ENCODE peak calls at places on chromosomes 13 and 19, in seven cellular contexts. N is ovary, C is SK-N-SH, L is transverse colon, E is upper lobe of left lung, D is H1, B is sigmoid colon. V is an unnamed sample.
A peak's percentile ranks its signal among the peaks of the same experiment; 100 is the strongest.

GRCh38 chr19:12965017-12965811 is 4.2 kb upstream of the DAND5 start:
- DNase-seq in N (peak; percentile 84), C (peak; percentile 89), L (peak; percentile 88), E (peak; percentile 80), D (peak; percentile 97), B (peak; percentile 88), V (no peak)

GRCh38 chr13:102799544-102800144 is 725 bp downstream of the BIVM start:
- DNase-seq in N (no peak), C (peak; percentile 75), L (peak; percentile 26), E (no peak), D (no peak), B (peak; percentile 69), V (no peak)

GRCh38 chr19:3062165-3063105 is at the start of gene TLE5:
- DNase-seq in N (peak; percentile 81), C (peak; percentile 92), L (peak; percentile 80), E (peak; percentile 63), D (peak; percentile 56), B (peak; percentile 84), V (no peak)

GRCh38 chr13:71877280-71877653 is 10.3 kb upstream of the DACH1 start:
- DNase-seq in N (no peak), C (no peak), L (no peak), E (no peak), D (peak; percentile 49), B (no peak), V (no peak)

GRCh38 chr19:38975861-38976271 is 324 bp upstream of the FBXO17 start:
- DNase-seq in N (peak; percentile 76), C (no peak), L (no peak), E (no peak), D (peak; percentile 68), B (no peak), V (no peak)

GRCh38 chr19:46730187-46730586 is 13.3 kb upstream of the PRKD2 start:
- DNase-seq in N (no peak), C (no peak), L (no peak), E (no peak), D (no peak), B (no peak), V (no peak)

GRCh38 chr19:8307400-8307964 is 676 bp downstream of the CD320 start:
- DNase-seq in N (no peak), C (peak; percentile 67), L (peak; percentile 24), E (peak; percentile 20), D (no peak), B (peak; percentile 63), V (no peak)

GRCh38 chr19:16496613-16496983 is 404 bp downstream of the C19orf44 start:
- DNase-seq in N (peak; percentile 61), C (no peak), L (peak; percentile 20), E (no peak), D (peak; percentile 48), B (peak; percentile 80), V (no peak)

GRCh38 chr19:3606174-3606689 is 443 bp downstream of the TBXA2R start:
- DNase-seq in N (peak; percentile 61), C (peak; percentile 78), L (peak; percentile 80), E (peak; percentile 46), D (peak; percentile 62), B (peak; percentile 75), V (no peak)

GRCh38 chr19:48218964-48219363 is 36.7 kb downstream of the CARD8 start:
- DNase-seq in N (no peak), C (no peak), L (no peak), E (no peak), D (no peak), B (no peak), V (no peak)

GRCh38 chr13:50366488-50367174 is 351.4 kb downstream of the KCNRG start:
- DNase-seq in N (no peak), C (peak; percentile 32), L (no peak), E (no peak), D (no peak), B (no peak), V (peak; percentile 42)

GRCh38 chr13:108220042-108220441 is 1.9 kb downstream of the ABHD13 start:
- DNase-seq in N (no peak), C (no peak), L (peak; percentile 58), E (peak; percentile 68), D (no peak), B (no peak), V (no peak)

GRCh38 chr13:108214511-108215383 is 589 bp downstream of the LIG4 start:
- DNase-seq in N (no peak), C (peak; percentile 36), L (no peak), E (peak; percentile 32), D (no peak), B (peak; percentile 68), V (no peak)

GRCh38 chr13:108213946-108214345 is 1.4 kb downstream of the LIG4 start:
- DNase-seq in N (no peak), C (no peak), L (no peak), E (no peak), D (no peak), B (no peak), V (no peak)

GRCh38 chr13:108215428-108215827 is at the start of gene LIG4:
- DNase-seq in N (peak; percentile 89), C (peak; percentile 97), L (peak; percentile 93), E (peak; percentile 95), D (peak; percentile 89), B (peak; percentile 96), V (peak; percentile 94)

DNA sequence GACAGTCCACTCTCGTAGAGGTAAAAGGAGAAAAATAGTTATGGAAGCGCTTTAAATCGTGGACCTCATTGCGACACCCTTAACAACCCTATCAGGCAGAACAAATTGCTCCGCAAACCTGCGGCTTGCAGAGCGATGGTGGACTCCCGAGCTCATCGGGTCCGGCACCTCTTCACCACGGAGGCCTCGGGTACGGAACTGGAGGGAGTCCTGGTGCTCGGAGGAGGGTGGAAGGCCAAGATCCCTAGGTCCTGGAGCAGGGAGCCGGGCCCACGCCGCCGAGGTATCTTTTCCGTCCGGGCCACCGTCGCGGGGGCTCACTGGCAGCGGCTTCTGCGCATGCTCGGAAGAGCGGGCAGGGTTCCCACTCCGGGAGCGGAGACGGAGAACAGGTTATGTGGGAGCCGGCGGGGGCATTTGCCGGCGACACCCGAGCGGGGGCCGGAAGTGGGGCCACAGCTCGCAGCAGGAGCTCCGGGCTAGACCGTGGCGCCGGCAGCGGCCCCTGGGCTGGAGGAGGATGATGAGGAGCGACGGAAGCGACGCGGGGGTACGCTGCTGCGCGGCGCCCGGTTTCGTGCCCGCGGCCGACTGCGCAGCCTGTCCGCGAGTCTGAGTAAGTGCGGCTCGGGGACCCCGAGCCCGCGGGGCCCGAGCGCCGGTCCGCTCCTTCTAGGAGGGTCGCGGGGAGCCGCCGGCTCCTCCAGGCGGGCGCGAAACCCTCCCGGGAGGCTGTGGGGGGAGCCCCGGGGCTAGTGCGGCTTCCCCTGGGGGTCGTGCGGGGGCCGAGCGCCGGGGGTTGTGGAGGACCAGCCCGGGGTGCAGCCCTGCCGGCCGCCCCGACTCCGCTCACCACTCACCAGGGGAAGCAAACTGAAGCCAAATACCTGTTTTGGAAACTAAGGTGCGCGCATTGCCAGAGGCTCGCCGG is at the start of gene ABHD13:
- DNase-seq in N (peak; percentile 96), C (peak; percentile 97), L (peak; percentile 92), E (peak; percentile 87), D (peak; percentile 94), B (peak; percentile 94), V (peak; percentile 95)
- H3K36me3 ChIP-seq in N (no peaks in the 10 kb centered on the region), C (peaks cover 2% of the 10 kb centered on the region), L (no peaks in the 10 kb centered on the region), E (no peaks in the 10 kb centered on the region), D (no peaks in the 10 kb centered on the region), B (no peaks in the 10 kb centered on the region), V (no peaks in the 10 kb centered on the region)

GRCh38 chr19:4968462-4969291 is at the start of gene KDM4B:
- DNase-seq in N (peak; percentile 100), C (peak; percentile 99), L (peak; percentile 99), E (peak; percentile 100), D (peak; percentile 98), B (peak; percentile 100), V (peak; percentile 100)
- TF ChIP-seq EP300 in N (no peak), C (no peak), L (no peak), E (no peak), D (peak; percentile 15), B (no peak), V (no peak)

DNA sequence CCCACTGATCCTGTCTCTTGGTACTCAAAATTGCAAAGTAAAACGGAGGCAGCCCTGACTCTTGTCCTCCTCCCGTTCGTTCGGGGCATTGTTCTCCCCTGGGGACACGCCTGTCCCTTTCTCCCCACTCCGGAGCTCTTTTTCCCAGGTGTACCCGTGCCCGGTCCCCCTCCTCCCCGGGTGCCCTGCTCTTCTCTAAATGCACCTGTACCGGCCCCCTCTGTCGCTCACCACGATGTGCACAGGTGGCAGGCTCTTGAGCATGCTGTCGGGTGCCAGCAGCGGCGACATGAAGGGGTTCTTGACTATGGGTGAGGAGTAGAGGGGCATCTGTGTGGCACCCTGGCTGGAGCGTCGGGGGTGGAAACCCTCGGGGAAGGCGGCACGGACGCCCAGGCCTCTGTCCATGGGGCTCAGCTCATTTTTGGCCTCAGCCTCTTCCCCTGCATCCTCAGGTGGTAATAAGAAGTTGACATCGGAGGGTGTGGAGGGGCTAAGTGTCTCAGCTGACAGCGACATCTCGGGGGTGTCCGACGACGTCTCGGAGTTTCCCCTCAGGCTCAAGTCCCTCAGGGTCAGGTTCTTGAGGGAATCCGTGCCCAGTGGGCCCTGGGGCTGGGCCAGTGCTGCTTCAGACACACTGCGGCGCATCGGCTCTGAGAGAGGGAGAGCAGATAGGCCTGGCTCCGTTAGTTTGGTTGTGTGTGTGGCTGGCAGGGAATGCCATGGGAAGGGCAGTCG is 12.4 kb upstream of the CNFN start:
- DNase-seq in N (peak; percentile 45), C (peak; percentile 56), L (no peak), E (no peak), D (no peak), B (peak; percentile 65), V (no peak)
- H3K36me3 ChIP-seq in N (no peaks in the 10 kb centered on the region), C (no peaks in the 10 kb centered on the region), L (no peaks in the 10 kb centered on the region), E (no peaks in the 10 kb centered on the region), D (no peaks in the 10 kb centered on the region), B (no peaks in the 10 kb centered on the region), V (no peaks in the 10 kb centered on the region)

DNA sequence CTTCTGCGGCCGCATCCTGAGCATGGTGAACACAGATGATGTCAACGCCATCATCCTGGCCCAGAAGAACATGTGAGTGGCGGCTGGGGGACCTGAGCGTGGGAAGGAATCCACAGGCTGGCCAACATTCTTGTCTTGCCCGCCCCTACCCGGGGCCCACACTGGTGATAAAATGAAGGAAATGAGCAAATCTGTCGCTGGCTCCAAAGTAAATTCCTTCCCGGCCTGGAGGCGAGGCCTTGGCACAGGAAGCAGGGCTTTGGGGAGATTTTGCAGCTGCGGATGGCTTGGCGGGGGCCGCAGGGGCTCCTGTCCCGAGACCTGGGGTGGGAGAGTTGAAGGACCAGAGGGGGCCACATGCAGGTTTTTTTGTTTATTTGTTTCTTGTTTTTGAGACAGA is 4.4 kb downstream of the KXD1 start:
- DNase-seq in N (no peak), C (no peak), L (no peak), E (no peak), D (no peak), B (no peak), V (no peak)
- TF ChIP-seq EP300 in N (no peak), C (no peak), L (no peak), E (no peak), D (no peak), B (no peak), V (no peak)